ENCODE peak calls at places on chromosomes 3 and 15, in eight cellular contexts. O, H, G, F, I, Q, S and W are unnamed samples.

GRCh38 chr3:168093229-168093628 is 2.5 kb downstream of the GOLIM4 start:
- DNase-seq in O (no peak), H (no peak), G (no peak), F (no peak), I (no peak), Q (no peak), S (no peak), W (no peak)

GRCh38 chr3:22887664-22888291 is 315.3 kb upstream of the UBE2E2 start:
- DNase-seq in O (peak), H (no peak), G (peak), F (peak), I (no peak), Q (no peak), S (no peak), W (no peak)

GRCh38 chr15:31016446-31016915 is 25.1 kb upstream of the MTMR10 start:
- DNase-seq in O (no peak), H (no peak), G (peak), F (no peak), I (no peak), Q (no peak), S (no peak), W (no peak)

GRCh38 chr3:22372292-22372949 is 621.4 kb upstream of the ZNF385D start:
- DNase-seq in O (no peak), H (no peak), G (no peak), F (no peak), I (peak), Q (peak), S (no peak), W (peak)

GRCh38 chr15:59701880-59702279 is 12.8 kb upstream of the BNIP2 start:
- DNase-seq in O (no peak), H (no peak), G (no peak), F (no peak), I (no peak), Q (no peak), S (no peak), W (no peak)

GRCh38 chr3:139124197-139124596 is 79.5 kb upstream of the PRR23C start:
- DNase-seq in O (no peak), H (no peak), G (no peak), F (no peak), I (no peak), Q (no peak), S (no peak), W (no peak)

GRCh38 chr3:59084598-59084997 is 34.8 kb upstream of the CFAP20DC start:
- DNase-seq in O (no peak), H (no peak), G (no peak), F (no peak), I (no peak), Q (no peak), S (no peak), W (no peak)

GRCh38 chr3:149245738-149246451 is 24.3 kb upstream of the CP start:
- DNase-seq in O (no peak), H (peak), G (peak), F (no peak), I (no peak), Q (no peak), S (no peak), W (no peak)

GRCh38 chr3:44337253-44337652 is 1.3 kb upstream of the TCAIM start:
- DNase-seq in O (no peak), H (no peak), G (no peak), F (no peak), I (no peak), Q (no peak), S (no peak), W (no peak)

GRCh38 chr3:120417272-120417911 is 33.4 kb downstream of the FSTL1 start:
- DNase-seq in O (peak), H (peak), G (peak), F (peak), I (peak), Q (peak), S (peak), W (peak)

GRCh38 chr3:129207347-129207947 is 23.8 kb upstream of the CNBP start:
- DNase-seq in O (no peak), H (no peak), G (no peak), F (no peak), I (no peak), Q (no peak), S (no peak), W (no peak)

GRCh38 chr15:100722551-100723322 is 120.3 kb downstream of the ASB7 start:
- DNase-seq in O (no peak), H (no peak), G (no peak), F (no peak), I (no peak), Q (no peak), S (no peak), W (no peak)

GRCh38 chr15:95857758-95858157 is 472.7 kb upstream of the NR2F2 start:
- DNase-seq in O (no peak), H (no peak), G (no peak), F (no peak), I (no peak), Q (no peak), S (no peak), W (no peak)

GRCh38 chr15:47720555-47720954 is 3.2 kb downstream of the SEMA6D start:
- DNase-seq in O (no peak), H (no peak), G (no peak), F (no peak), I (no peak), Q (no peak), S (no peak), W (no peak)

GRCh38 chr15:55198706-55199105 is 2.0 kb upstream of the RSL24D1 start:
- DNase-seq in O (no peak), H (no peak), G (no peak), F (no peak), I (no peak), Q (no peak), S (no peak), W (no peak)

GRCh38 chr3:71210257-71211002 is 373.1 kb downstream of the FOXP1 start:
- DNase-seq in O (no peak), H (peak), G (no peak), F (no peak), I (no peak), Q (no peak), S (peak), W (no peak)

GRCh38 chr15:38226867-38227266 is 25.8 kb upstream of the SPRED1 start:
- DNase-seq in O (peak), H (peak), G (peak), F (peak), I (no peak), Q (peak), S (no peak), W (no peak)

DNA sequence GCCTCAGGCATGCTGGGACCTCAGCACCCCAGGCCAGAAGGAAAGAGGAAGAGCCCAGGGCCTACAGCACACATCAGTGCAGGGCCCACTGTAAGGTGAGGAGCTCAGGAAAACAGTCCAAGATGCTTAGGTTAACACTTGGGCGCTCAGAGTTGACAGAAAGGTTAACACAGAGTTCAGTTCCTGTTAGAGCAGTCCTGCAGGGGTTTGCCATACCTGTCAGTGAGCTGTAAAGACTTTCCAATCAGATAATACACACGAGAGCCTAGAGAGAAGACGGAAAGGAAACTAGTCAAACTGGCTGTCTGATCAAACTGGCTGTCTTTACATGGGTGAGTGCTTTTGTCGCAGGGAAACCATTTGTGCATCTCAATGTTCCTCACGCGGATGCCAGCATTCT is 61.4 kb upstream of the ARHGEF26 start:
- DNase-seq in O (no peak), H (no peak), G (no peak), F (no peak), I (no peak), Q (no peak), S (no peak), W (no peak)
- TF ChIP-seq POLR2AphosphoS5 in O (no peak), H (no peak), G (no peak), F (no peak), I (no peak), Q (no peak), S (no peak), W (no peak)

GRCh38 chr3:9617736-9618135 is 31.6 kb upstream of the MTMR14 start:
- DNase-seq in O (no peak), H (no peak), G (no peak), F (no peak), I (no peak), Q (no peak), S (no peak), W (no peak)

GRCh38 chr3:9619180-9619579 is 30.1 kb upstream of the MTMR14 start:
- DNase-seq in O (no peak), H (no peak), G (no peak), F (no peak), I (no peak), Q (no peak), S (no peak), W (no peak)

GRCh38 chr3:9615003-9615628 is 34.2 kb upstream of the MTMR14 start:
- DNase-seq in O (no peak), H (no peak), G (no peak), F (no peak), I (no peak), Q (no peak), S (no peak), W (no peak)

DNA sequence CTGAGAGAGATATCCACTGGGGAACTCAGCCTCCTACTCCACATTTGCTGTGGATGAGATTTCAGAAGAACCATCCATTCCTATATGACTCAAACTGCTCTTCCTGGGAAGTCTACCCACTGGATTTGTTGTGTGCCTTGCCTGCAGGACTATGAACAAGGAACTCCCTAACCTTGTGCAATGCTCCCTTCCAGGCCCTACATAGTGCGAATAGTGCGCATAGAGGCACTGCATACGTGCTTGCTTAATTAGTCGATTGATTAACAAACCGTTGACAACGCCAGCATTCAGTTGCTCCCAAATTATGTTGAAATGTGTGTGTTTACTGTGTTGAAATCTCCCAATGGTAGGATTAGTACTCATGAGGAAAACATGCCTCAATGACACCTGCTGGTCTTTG is 36.0 kb upstream of the MTMR14 start:
- DNase-seq in O (no peak), H (no peak), G (no peak), F (no peak), I (no peak), Q (no peak), S (no peak), W (no peak)
- H3K27ac ChIP-seq in O (no peak), H (no peak), G (no peak), F (no peak), I (no peak), Q (no peak), S (no peak), W (no peak)

DNA sequence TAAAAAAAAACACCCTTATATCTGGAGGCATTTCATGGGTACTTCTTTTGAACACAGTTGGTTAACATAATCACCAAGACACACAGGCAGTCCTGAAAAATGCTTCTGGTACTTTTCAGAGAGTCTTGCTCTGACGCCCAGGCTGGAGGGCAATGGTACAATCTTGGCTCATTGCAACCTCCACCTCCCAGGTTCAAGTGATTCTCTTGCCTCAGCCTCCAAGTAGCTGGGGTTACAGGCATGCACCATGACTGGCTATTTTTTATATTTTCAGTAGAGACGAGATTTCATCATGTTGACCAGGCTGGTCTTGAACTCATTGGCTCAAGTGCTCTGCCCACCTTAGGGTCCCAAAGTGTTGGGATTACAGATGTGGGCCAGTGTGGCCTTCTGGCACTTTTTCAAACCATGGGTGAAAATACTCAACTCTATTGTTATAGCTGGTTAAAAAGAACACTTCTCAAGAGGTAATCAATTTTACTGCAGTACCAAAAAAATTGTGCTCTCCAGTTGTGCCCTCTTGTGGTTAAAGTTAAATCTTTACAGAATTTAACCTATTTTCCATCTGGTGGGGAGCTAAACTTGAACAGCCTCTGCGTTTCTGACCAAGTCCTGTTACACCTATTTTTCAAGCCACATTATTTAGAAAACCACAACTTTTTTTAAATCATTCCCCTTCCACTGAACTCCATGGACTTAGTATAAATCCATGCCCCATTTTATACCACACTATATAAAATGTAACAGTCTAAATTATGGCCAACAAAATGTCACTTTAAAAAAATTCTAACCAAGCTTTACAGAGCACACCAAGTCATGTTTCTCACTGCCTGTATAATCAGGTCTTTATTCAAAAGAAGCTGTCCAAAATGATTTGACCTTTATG is 1.2 kb upstream of the SNAPC5 start:
- DNase-seq in O (no peak), H (peak), G (peak), F (no peak), I (no peak), Q (peak), S (no peak), W (no peak)
- TF ChIP-seq POLR2AphosphoS5 in O (peak), H (peak), G (no peak), F (peak), I (no peak), Q (no peak), S (peak), W (no peak)

DNA sequence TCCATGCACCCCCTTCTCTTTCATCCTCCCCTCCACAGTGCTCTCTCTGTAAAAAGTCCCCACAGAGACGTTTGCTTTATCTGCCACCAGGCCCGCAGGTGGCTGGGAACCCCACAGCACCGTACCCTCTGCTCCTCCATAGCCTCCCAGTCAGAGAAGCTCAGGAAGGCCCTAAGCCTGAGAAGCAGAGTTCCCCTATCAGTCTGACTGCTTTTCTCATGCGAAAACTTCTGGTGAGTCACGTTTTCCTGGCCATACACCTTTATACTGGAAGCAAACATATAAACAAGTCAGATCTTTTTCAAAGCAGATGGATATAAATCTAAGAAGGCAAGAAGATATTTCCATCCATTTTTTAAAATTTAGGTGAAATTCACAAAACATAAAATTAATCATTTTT is 51.5 kb upstream of the MEF2A start:
- DNase-seq in O (no peak), H (no peak), G (no peak), F (no peak), I (no peak), Q (no peak), S (no peak), W (peak)
- H3K27ac ChIP-seq in O (no peak), H (no peak), G (no peak), F (no peak), I (no peak), Q (no peak), S (no peak), W (no peak)

GRCh38 chr3:16510620-16511319 is 2.7 kb downstream of the RFTN1 start:
- DNase-seq in O (no peak), H (no peak), G (no peak), F (no peak), I (no peak), Q (no peak), S (no peak), W (no peak)

GRCh38 chr3:16513141-16514020 is at the start of gene RFTN1:
- DNase-seq in O (no peak), H (no peak), G (peak), F (no peak), I (no peak), Q (peak), S (no peak), W (peak)

GRCh38 chr3:16509721-16510619 is 3.5 kb downstream of the RFTN1 start:
- DNase-seq in O (no peak), H (no peak), G (no peak), F (no peak), I (no peak), Q (no peak), S (no peak), W (no peak)

GRCh38 chr3:16512435-16513140 is 911 bp downstream of the RFTN1 start:
- DNase-seq in O (no peak), H (no peak), G (peak), F (no peak), I (no peak), Q (peak), S (no peak), W (peak)

GRCh38 chr3:16511561-16512434 is 1.7 kb downstream of the RFTN1 start:
- DNase-seq in O (no peak), H (no peak), G (peak), F (no peak), I (no peak), Q (no peak), S (no peak), W (peak)
- TF ChIP-seq POLR2AphosphoS5 in O (no peak), H (no peak), G (peak), F (no peak), I (no peak), Q (no peak), S (no peak), W (peak)

DNA sequence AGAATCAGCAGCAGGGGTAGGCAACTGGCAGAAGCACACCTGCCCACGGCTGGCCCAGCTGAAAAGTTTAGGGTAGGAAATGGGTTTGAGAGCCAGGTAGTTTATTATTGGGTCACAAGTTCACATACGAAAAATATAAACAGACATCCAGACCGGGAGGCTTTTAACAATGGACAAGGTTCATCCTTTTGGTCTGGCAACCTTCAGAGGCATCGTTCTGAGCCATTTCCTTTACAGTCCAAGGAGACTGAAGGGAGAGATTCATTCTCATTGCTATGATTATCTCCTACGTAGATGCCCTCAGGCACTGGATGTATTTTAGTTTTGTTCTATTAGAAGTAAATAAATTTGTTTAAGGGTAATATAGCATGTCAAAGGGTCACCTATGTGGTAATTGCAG is 248.0 kb upstream of the THBS1 start:
- DNase-seq in O (no peak), H (no peak), G (no peak), F (no peak), I (no peak), Q (no peak), S (no peak), W (no peak)
- H3K27ac ChIP-seq in O (no peak), H (no peak), G (no peak), F (no peak), I (peak), Q (no peak), S (no peak), W (no peak)

DNA sequence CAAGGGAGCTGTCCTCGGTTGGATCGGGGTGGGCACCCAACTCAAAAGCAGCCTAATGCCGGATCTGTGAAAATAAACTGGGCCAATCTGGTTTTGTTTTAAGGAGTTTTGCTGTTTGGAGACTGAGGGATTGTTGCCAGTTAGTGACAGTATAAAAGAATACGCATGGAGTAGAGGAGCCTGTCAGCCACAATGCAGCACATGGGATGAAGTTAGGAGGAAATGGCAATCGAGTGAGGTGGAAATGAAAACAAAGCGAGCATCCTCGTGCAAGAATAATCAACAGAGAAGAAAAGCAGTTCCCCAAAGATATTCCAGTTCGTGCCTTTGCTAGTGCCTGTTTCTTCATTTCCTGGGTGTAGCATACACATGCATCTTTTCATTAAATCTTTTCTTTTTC is 108.4 kb upstream of the RORA start:
- DNase-seq in O (no peak), H (no peak), G (no peak), F (no peak), I (no peak), Q (no peak), S (no peak), W (no peak)
- TF ChIP-seq POLR2AphosphoS5 in O (no peak), H (no peak), G (no peak), F (no peak), I (no peak), Q (no peak), S (no peak), W (no peak)

DNA sequence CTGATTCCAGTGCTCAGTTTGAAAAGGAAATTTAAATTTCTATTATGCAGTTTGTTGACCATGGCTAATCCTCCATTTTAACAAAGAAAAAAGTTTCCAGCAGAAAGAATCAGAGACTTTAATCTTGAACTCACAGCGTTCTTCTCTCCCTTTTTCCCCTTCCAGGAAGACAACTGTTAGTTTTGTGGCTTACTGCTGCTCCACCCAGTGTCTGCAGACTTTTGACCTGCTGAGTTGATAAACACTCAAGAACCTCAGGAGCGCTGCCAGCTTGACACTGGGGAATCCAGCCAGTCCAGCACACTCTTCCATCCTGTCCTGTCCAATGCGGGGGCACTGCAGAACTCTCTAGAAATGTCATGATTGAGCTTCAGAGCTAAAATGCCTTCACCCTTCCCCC is 134.6 kb downstream of the LRRC28 start:
- DNase-seq in O (no peak), H (peak), G (peak), F (no peak), I (no peak), Q (no peak), S (no peak), W (no peak)
- H3K27ac ChIP-seq in O (no peak), H (peak), G (no peak), F (no peak), I (no peak), Q (no peak), S (no peak), W (peak)

DNA sequence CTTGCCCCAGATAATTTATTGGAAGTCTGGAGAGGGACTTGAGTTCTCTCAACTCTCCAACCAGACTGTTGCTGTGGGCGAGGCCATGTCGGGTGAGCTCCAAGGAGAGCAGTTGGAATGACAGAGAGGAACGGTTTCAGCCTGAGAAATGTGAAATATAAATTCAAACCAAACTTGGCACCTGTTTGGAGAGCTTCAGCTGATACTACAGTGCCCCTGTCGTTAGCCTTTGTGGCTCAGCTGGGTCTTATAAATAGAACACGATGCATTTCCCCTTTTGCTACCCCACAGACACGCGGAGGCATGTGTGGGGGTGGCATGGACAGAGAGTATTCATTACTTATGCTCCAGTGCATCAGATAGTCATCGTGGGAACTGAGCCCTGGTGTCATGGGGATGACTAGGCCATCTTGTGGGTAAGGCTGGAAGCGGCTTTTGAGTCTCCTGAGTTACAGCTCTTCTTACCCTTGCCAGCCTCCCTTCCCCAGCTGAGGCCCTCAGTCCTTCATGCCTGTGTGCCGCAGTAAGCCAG is 15.6 kb downstream of the SMAD3 start:
- DNase-seq in O (no peak), H (no peak), G (peak), F (no peak), I (no peak), Q (no peak), S (no peak), W (peak)
- TF ChIP-seq POLR2AphosphoS5 in O (peak), H (no peak), G (no peak), F (no peak), I (no peak), Q (no peak), S (no peak), W (peak)